ENCODE peak calls at places on chromosomes 1 and 21, in five cellular contexts. S, P, Y, Z and O are unnamed samples.

GRCh38 chr1:77831976-77832695 is 52.7 kb downstream of the MIGA1 start:
- DNase-seq in S (no peak), P (no peak), Y (no peak), Z (no peak), O (no peak)

GRCh38 chr21:31630062-31630711 is 29.3 kb upstream of the SOD1 start:
- DNase-seq in S (no peak), P (peak; percentile 91), Y (no peak), Z (peak; percentile 51), O (no peak)

GRCh38 chr1:89176971-89177370 is 1.2 kb upstream of the GBP7 start:
- DNase-seq in S (no peak), P (no peak), Y (no peak), Z (no peak), O (no peak)

GRCh38 chr1:221782970-221783369 is 41.1 kb upstream of the DUSP10 start:
- DNase-seq in S (no peak), P (no peak), Y (no peak), Z (no peak), O (no peak)

GRCh38 chr1:156705321-156705917 is at the start of gene CRABP2:
- DNase-seq in S (peak; percentile 30), P (no peak), Y (peak; percentile 29), Z (no peak), O (no peak)

GRCh38 chr21:22115746-22116145 is 1117.5 kb downstream of the NCAM2 start:
- DNase-seq in S (no peak), P (no peak), Y (no peak), Z (no peak), O (no peak)

GRCh38 chr1:22639286-22639685 is 2.9 kb downstream of the C1QA start:
- DNase-seq in S (no peak), P (peak; percentile 16), Y (no peak), Z (no peak), O (no peak)

GRCh38 chr1:74673351-74674111 is at the start of gene ERICH3:
- DNase-seq in S (no peak), P (no peak), Y (no peak), Z (no peak), O (peak; percentile 13)

GRCh38 chr1:65025794-65026193 is 59.4 kb upstream of the JAK1 start:
- DNase-seq in S (no peak), P (no peak), Y (no peak), Z (no peak), O (no peak)